ENCODE peak calls at places on chromosomes 7 and 10, in ten cellular contexts. T is GM19239; Z is iris pigment epithelial cell; O is CD8-positive, alpha-beta T cell; K is activated CD8-positive, alpha-beta memory T cell treated with anti-CD3 and anti-CD28 coated beads for 48 hours; G is activated naive CD8-positive, alpha-beta T cell treated with anti-CD3 and anti-CD28 coated beads, Interleukin-2, amount 10 ng/mL, durations not matched to agents 7 days and 5 days; V is Calu3; E is ureter; J is mesendoderm; P is RCC 7860. X is an unnamed sample.
A peak's percentile ranks its signal among the peaks of the same experiment; 100 is the strongest.

GRCh38 chr10:126277177-126277576 is 111.1 kb downstream of the ADAM12 start:
- DNase-seq in T (no peak), Z (no peak), O (no peak), K (no peak), G (no peak), V (no peak), E (no peak), J (no peak), P (no peak), X (no peak)

GRCh38 chr10:117441812-117442443 is 66.7 kb upstream of the PDZD8 start:
- DNase-seq in T (no peak), Z (no peak), O (no peak), K (no peak), G (no peak), V (no peak), E (no peak), J (no peak), P (peak; percentile 98), X (no peak)

GRCh38 chr7:116443646-116444045 is 55.9 kb upstream of the CAV2 start:
- DNase-seq in T (no peak), Z (no peak), O (no peak), K (no peak), G (no peak), V (no peak), E (no peak), J (no peak), P (no peak), X (no peak)

GRCh38 chr10:50605280-50606270 is 18.2 kb downstream of the SGMS1 start:
- DNase-seq in T (no peak), Z (peak; percentile 99), O (no peak), K (no peak), G (no peak), V (peak; percentile 50), E (peak; percentile 78), J (no peak), P (peak; percentile 86), X (no peak)

GRCh38 chr7:149284343-149284742 is 22.3 kb downstream of the ZNF783 start:
- DNase-seq in T (peak; percentile 44), Z (no peak), O (peak; percentile 35), K (no peak), G (peak; percentile 43), V (no peak), E (no peak), J (no peak), P (no peak), X (no peak)

GRCh38 chr10:75788394-75789205 is 357.2 kb downstream of the LRMDA start:
- DNase-seq in T (no peak), Z (peak; percentile 31), O (no peak), K (no peak), G (no peak), V (no peak), E (no peak), J (peak; percentile 3), P (no peak), X (no peak)

GRCh38 chr10:78688945-78689935 is 379.5 kb upstream of the ZMIZ1 start:
- DNase-seq in T (no peak), Z (no peak), O (no peak), K (no peak), G (no peak), V (no peak), E (peak; percentile 54), J (peak; percentile 8), P (no peak), X (no peak)

GRCh38 chr10:129391464-129391863 is 75.6 kb upstream of the MGMT start:
- DNase-seq in T (no peak), Z (no peak), O (no peak), K (no peak), G (no peak), V (no peak), E (peak; percentile 17), J (no peak), P (no peak), X (no peak)

GRCh38 chr10:31138026-31138553 is 106.4 kb upstream of the ZNF438 start:
- DNase-seq in T (no peak), Z (peak; percentile 41), O (no peak), K (no peak), G (no peak), V (no peak), E (peak; percentile 7), J (no peak), P (no peak), X (no peak)

GRCh38 chr10:97686301-97686961 is 610 bp downstream of the AVPI1 start:
- DNase-seq in T (no peak), Z (peak; percentile 12), O (no peak), K (no peak), G (no peak), V (no peak), E (no peak), J (no peak), P (no peak), X (no peak)

GRCh38 chr7:76048668-76048988 is 722 bp downstream of the MDH2 start:
- DNase-seq in T (no peak), Z (no peak), O (no peak), K (no peak), G (no peak), V (no peak), E (no peak), J (peak; percentile 73), P (no peak), X (no peak)

X was measured in esophagus squamous epithelium.